ENCODE peak calls at places on chromosome 18, in seven cellular contexts. G is foreskin fibroblast, D is right atrium auricular region, X is Peyer's patch, E is brain microvascular endothelial cell, F is left lung, Q is SK-N-SH. S is an unnamed sample.

GRCh38 chr18:400466-400865 is 100.0 kb downstream of the COLEC12 start:
- DNase-seq in D (no peak), Q (no peak), G (peak), E (no peak), X (no peak), F (no peak), S (peak)

GRCh38 chr18:48820483-48821250 is 130.1 kb downstream of the SMAD7 start:
- DNase-seq in F (no peak), D (peak), X (peak), G (no peak), Q (no peak), E (no peak), S (no peak)

GRCh38 chr18:72612894-72613537 is 68.9 kb upstream of the CBLN2 start:
- DNase-seq in X (no peak), F (no peak), D (no peak), G (no peak), Q (no peak), E (no peak), S (no peak)

GRCh38 chr18:70195852-70196434 is 9.5 kb downstream of the RTTN start:
- DNase-seq in Q (peak), D (no peak), E (peak), F (no peak), G (peak), X (no peak), S (peak)

GRCh38 chr18:28181616-28182015 is 4.7 kb upstream of the CDH2 start:
- DNase-seq in Q (no peak), E (no peak), D (no peak), F (no peak), G (no peak), X (no peak), S (no peak)

GRCh38 chr18:80194874-80195570 is 52.3 kb downstream of the PARD6G start:
- DNase-seq in F (no peak), E (no peak), G (no peak), X (no peak), D (peak), Q (no peak), S (no peak)

GRCh38 chr18:55048892-55049291 is 89.6 kb upstream of the CCDC68 start:
- DNase-seq in D (no peak), Q (no peak), X (no peak), E (no peak), F (no peak), G (peak), S (peak)

GRCh38 chr18:48475635-48476549 is 62.9 kb upstream of the CTIF start:
- DNase-seq in E (peak), D (peak), G (peak), F (no peak), Q (peak), X (no peak), S (peak)

GRCh38 chr18:457533-457932 is 43.0 kb downstream of the COLEC12 start:
- DNase-seq in X (no peak), F (no peak), Q (no peak), G (peak), D (no peak), E (no peak), S (peak)

GRCh38 chr18:9835112-9835755 is 50.5 kb upstream of the TXNDC2 start:
- DNase-seq in E (no peak), Q (no peak), D (no peak), F (no peak), G (no peak), X (no peak), S (no peak)

GRCh38 chr18:25169701-25170100 is 182.3 kb downstream of the ZNF521 start:
- DNase-seq in F (no peak), Q (no peak), D (no peak), E (no peak), X (no peak), G (peak), S (no peak)

GRCh38 chr18:48821251-48821590 is 129.5 kb downstream of the SMAD7 start:
- DNase-seq in Q (no peak), D (peak), F (no peak), G (no peak), X (no peak), E (no peak), S (no peak)

DNA sequence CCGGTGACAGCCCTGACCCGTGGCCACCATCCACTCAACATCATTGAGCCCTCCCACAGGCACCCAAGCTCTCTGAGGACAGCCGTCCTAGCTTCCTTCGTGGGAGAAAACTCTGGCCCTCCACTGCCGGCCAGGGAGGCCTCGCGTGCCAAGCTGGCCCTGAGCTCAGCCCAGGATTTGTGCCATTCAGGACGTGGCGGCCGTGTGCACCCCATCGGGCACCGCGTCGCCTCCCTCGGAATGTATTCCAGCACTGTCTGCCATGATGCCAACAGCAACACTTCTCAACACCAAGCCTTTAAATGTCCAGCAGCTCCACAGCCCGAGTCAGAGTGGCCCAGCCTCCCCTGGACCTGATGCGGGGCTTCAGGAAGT is 35.7 kb downstream of the ZNF516 start:
- DNase-seq in Q (no peak), X (no peak), F (no peak), G (no peak), E (no peak), D (no peak), S (no peak)
- H3K4me3 ChIP-seq in Q (no peak), X (no peak), F (no peak), G (no peak), E (peak), D (peak), S (no peak)

GRCh38 chr18:12645751-12646203 is 12.1 kb downstream of the SPIRE1 start:
- DNase-seq in E (peak), F (no peak), X (no peak), Q (no peak), G (peak), D (no peak), S (no peak)

GRCh38 chr18:12652861-12653401 is 5.0 kb downstream of the SPIRE1 start:
- DNase-seq in Q (peak), E (no peak), D (no peak), X (no peak), G (peak), F (no peak), S (peak)

GRCh38 chr18:12645264-12645663 is 12.6 kb downstream of the SPIRE1 start:
- DNase-seq in E (no peak), D (no peak), Q (no peak), X (no peak), G (no peak), F (no peak), S (no peak)

GRCh38 chr18:12651651-12652050 is 6.3 kb downstream of the SPIRE1 start:
- DNase-seq in X (no peak), E (no peak), Q (no peak), D (no peak), F (no peak), G (no peak), S (no peak)

GRCh38 chr18:12647773-12648172 is 10.1 kb downstream of the SPIRE1 start:
- DNase-seq in X (no peak), G (no peak), Q (no peak), D (no peak), F (no peak), E (no peak), S (no peak)
- H3K4me3 ChIP-seq in X (no peak), G (no peak), Q (no peak), D (no peak), F (no peak), E (no peak), S (no peak)

DNA sequence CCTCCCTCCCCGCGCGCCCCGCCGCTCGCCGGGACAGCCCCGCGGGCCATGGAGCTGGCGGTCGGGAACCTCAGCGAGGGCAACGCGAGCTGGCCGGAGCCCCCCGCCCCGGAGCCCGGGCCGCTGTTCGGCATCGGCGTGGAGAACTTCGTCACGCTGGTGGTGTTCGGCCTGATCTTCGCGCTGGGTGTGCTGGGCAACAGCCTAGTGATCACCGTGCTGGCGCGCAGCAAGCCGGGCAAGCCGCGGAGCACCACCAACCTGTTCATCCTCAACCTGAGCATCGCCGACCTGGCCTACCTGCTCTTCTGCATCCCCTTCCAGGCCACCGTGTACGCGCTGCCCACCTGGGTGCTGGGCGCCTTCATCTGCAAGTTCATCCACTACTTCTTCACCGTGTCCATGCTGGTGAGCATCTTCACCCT is 865 bp downstream of the GALR1 start:
- DNase-seq in G (peak), E (no peak), Q (peak), X (no peak), F (peak), D (no peak), S (no peak)
- H3K4me3 ChIP-seq in G (no peak), E (no peak), Q (no peak), X (peak), F (no peak), D (no peak), S (no peak)

DNA sequence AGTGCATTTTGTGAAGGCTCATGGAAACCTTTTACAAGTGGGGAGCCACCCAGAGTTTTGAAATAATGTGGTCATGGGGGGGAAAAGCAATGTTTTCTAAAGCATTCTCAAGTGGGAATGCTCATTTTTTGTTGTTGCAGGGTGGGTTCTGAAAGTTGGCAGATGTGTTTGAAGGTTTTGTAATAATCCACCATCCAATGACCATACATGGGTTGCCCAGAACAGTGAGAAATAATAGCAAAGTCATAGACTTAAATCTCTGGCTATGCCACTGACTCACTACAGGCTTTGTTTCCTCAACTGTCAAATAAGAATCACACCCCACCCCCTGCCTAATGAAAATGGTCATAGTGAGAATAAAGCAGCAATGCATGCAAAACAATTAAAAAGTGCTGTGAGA is 2.9 kb downstream of the DSG3 start:
- DNase-seq in X (no peak), G (no peak), D (no peak), Q (no peak), F (no peak), E (no peak), S (peak)
- H3K4me3 ChIP-seq in X (no peak), G (no peak), D (no peak), Q (no peak), F (no peak), E (no peak), S (no peak)

DNA sequence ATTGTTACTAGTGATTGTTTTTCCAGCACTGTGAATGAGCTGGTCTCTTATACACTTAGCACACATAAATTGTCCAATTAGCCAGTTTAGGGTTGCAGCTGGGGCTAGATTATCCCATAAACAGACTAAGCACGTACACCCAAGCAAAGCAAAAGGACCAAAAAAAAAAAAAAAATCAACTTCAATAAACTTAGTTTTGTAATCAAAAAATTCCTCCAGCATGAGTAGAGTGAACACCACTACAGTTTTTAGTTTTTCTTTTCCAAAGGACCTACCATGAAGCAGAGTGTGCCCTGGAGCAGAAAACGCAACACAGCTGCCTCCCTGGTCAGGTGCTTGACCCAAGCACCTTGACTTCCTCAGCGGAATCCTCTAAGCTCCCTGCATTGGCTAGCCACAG is 249.4 kb upstream of the SLC14A2 start:
- DNase-seq in D (no peak), F (no peak), E (no peak), X (no peak), G (no peak), Q (no peak), S (no peak)
- H3K4me3 ChIP-seq in D (no peak), F (no peak), E (no peak), X (no peak), G (no peak), Q (no peak), S (no peak)

GRCh38 chr18:77482190-77482928 is 232.7 kb downstream of the GALR1 start:
- DNase-seq in X (no peak), F (no peak), D (no peak), E (peak), G (no peak), Q (no peak), S (no peak)

GRCh38 chr18:77486985-77487384 is 237.3 kb downstream of the GALR1 start:
- DNase-seq in F (no peak), Q (no peak), X (no peak), E (no peak), D (no peak), G (peak), S (peak)

GRCh38 chr18:77478619-77479018 is 229.0 kb downstream of the GALR1 start:
- DNase-seq in Q (peak), E (peak), D (peak), G (peak), X (no peak), F (no peak), S (peak)

GRCh38 chr18:77479047-77479446 is 229.4 kb downstream of the GALR1 start:
- DNase-seq in D (no peak), F (no peak), X (no peak), E (no peak), G (no peak), Q (no peak), S (peak)

DNA sequence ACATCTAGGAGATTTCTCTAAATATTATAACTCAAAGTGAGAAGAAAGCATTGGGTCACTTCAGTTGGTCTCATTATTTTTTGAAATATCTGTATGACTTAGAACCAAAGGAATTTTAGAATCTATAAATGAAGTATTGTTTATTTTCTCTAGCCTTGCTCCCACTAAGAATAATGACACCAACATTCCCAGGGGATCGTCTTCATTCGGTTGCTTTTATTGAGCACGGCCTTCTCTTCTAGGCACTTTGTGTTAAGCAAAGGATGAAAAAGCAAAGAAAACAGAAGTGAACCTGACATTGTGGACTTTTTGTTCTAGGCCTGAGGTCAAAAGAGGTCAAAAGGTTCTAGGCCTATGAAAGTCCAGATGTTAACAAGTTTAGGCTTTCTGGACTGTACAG is 231.9 kb downstream of the GALR1 start:
- DNase-seq in E (no peak), X (no peak), Q (no peak), G (peak), F (no peak), D (no peak), S (peak)
- H3K4me3 ChIP-seq in E (no peak), X (no peak), Q (no peak), G (no peak), F (no peak), D (no peak), S (no peak)

GRCh38 chr18:5197461-5197860 is 404 bp upstream of the AKAIN1 start:
- DNase-seq in Q (peak), G (no peak), D (no peak), F (no peak), E (no peak), X (no peak), S (no peak)

GRCh38 chr18:5195656-5196055 is 1.4 kb downstream of the AKAIN1 start:
- DNase-seq in F (no peak), E (no peak), D (no peak), G (no peak), X (no peak), Q (no peak), S (no peak)

GRCh38 chr18:5197032-5197434 is at the start of gene AKAIN1:
- DNase-seq in D (no peak), Q (peak), X (no peak), F (peak), G (peak), E (peak), S (peak)

GRCh38 chr18:5196253-5197031 is 615 bp downstream of the AKAIN1 start:
- DNase-seq in X (no peak), D (no peak), E (no peak), F (no peak), G (no peak), Q (peak), S (no peak)
- H3K4me3 ChIP-seq in X (no peak), D (no peak), E (no peak), F (no peak), G (no peak), Q (no peak), S (no peak)

DNA sequence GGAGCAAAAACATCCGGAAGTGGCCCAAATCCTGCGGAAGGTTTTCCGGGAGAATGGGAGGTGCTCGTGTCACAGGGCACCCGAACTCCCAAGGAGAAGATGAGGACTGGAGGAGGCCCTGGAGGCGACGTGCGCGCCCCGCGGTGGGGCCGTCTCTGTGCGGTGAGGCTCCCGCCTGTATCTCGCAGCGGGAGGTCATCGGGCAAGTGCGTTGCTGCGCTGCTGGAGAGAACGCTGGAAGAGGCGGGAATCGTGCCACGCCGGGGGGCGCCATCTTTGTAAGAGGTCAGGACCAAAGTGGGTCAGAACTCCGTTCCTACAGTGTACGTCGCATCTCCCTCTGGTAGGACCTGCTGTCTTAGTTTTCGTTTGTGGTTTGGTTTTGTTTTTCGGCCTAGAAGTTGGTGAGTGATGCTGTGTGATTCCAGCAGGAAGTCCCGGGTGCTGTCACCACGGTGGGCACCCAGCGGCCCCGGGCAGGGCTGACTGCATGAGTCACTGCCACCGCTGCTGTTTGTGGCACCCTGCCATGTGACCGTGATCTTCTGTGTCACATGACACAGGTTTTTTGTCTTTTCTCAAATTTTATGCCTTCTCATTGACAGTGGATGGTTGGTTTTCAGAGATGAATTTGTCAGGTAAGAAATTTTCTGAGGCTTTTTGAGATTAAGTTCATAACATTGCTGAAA is 21.5 kb upstream of the ATP9B start:
- DNase-seq in D (no peak), E (no peak), Q (no peak), G (no peak), X (no peak), F (peak), S (no peak)
- H3K4me3 ChIP-seq in D (no peak), E (no peak), Q (no peak), G (no peak), X (no peak), F (no peak), S (no peak)

S was measured in cardiac fibroblast.